ENCODE peak calls at places on chromosomes 4 and X, in seven cellular contexts. One of them, this sample, is unnamed.

GRCh38 chrX:153684447-153685178 is 3.1 kb upstream of the SLC6A8 start:
- DNase-seq in K562: no peak
- DNase-seq in cardiac muscle cell: no peak
- DNase-seq in mammary epithelial cell: no peak
- DNase-seq in transverse colon: no peak
- DNase-seq in fibroblast of pulmonary artery: no peak
- DNase-seq in kidney: peak
- DNase-seq in this sample: no peak

GRCh38 chr4:8044244-8044643 is 104.6 kb upstream of the AFAP1 start:
- DNase-seq in K562: no peak
- DNase-seq in cardiac muscle cell: no peak
- DNase-seq in mammary epithelial cell: no peak
- DNase-seq in transverse colon: no peak
- DNase-seq in fibroblast of pulmonary artery: no peak
- DNase-seq in kidney: no peak
- DNase-seq in this sample: no peak

GRCh38 chrX:118348186-118348810 is 2.4 kb downstream of the WDR44 start:
- DNase-seq in K562: no peak
- DNase-seq in cardiac muscle cell: no peak
- DNase-seq in mammary epithelial cell: no peak
- DNase-seq in transverse colon: no peak
- DNase-seq in fibroblast of pulmonary artery: no peak
- DNase-seq in kidney: no peak
- DNase-seq in this sample: no peak

GRCh38 chrX:37860731-37861130 is 13.4 kb upstream of the DYNLT3 start:
- DNase-seq in K562: no peak
- DNase-seq in cardiac muscle cell: peak
- DNase-seq in mammary epithelial cell: no peak
- DNase-seq in transverse colon: no peak
- DNase-seq in fibroblast of pulmonary artery: no peak
- DNase-seq in kidney: no peak
- DNase-seq in this sample: no peak

GRCh38 chrX:40996886-40997530 is 88.2 kb upstream of the USP9X start:
- DNase-seq in K562: peak
- DNase-seq in cardiac muscle cell: peak
- DNase-seq in mammary epithelial cell: peak
- DNase-seq in transverse colon: no peak
- DNase-seq in fibroblast of pulmonary artery: peak
- DNase-seq in kidney: no peak
- DNase-seq in this sample: peak

GRCh38 chr4:147312376-147313046 is 168.4 kb upstream of the EDNRA start:
- DNase-seq in K562: no peak
- DNase-seq in cardiac muscle cell: peak
- DNase-seq in mammary epithelial cell: no peak
- DNase-seq in transverse colon: no peak
- DNase-seq in fibroblast of pulmonary artery: peak
- DNase-seq in kidney: no peak
- DNase-seq in this sample: peak

GRCh38 chr4:168666531-168666930 is 169.7 kb downstream of the PALLD start:
- DNase-seq in K562: no peak
- DNase-seq in cardiac muscle cell: peak
- DNase-seq in mammary epithelial cell: peak
- DNase-seq in transverse colon: no peak
- DNase-seq in fibroblast of pulmonary artery: peak
- DNase-seq in kidney: no peak
- DNase-seq in this sample: peak

GRCh38 chr4:120921456-120922389 is 803 bp downstream of the PRDM5 start:
- DNase-seq in K562: no peak
- DNase-seq in cardiac muscle cell: peak
- DNase-seq in mammary epithelial cell: peak
- DNase-seq in transverse colon: peak
- DNase-seq in fibroblast of pulmonary artery: peak
- DNase-seq in kidney: peak
- DNase-seq in this sample: peak

GRCh38 chrX:5991393-5991792 is 237.3 kb downstream of the NLGN4X start:
- DNase-seq in K562: no peak
- DNase-seq in cardiac muscle cell: no peak
- DNase-seq in mammary epithelial cell: no peak
- DNase-seq in transverse colon: no peak
- DNase-seq in fibroblast of pulmonary artery: no peak
- DNase-seq in kidney: no peak
- DNase-seq in this sample: no peak

GRCh38 chr4:84529169-84529751 is 30.2 kb upstream of the NKX6-1 start:
- DNase-seq in K562: peak
- DNase-seq in cardiac muscle cell: peak
- DNase-seq in mammary epithelial cell: no peak
- DNase-seq in transverse colon: no peak
- DNase-seq in fibroblast of pulmonary artery: peak
- DNase-seq in kidney: no peak
- DNase-seq in this sample: peak

GRCh38 chr4:37825943-37826281 is 574 bp upstream of the PGM2 start:
- DNase-seq in K562: no peak
- DNase-seq in cardiac muscle cell: no peak
- DNase-seq in mammary epithelial cell: peak
- DNase-seq in transverse colon: peak
- DNase-seq in fibroblast of pulmonary artery: no peak
- DNase-seq in kidney: no peak
- DNase-seq in this sample: no peak

GRCh38 chrX:110180176-110180927 is 137.5 kb downstream of the AMMECR1 start:
- DNase-seq in K562: no peak
- DNase-seq in cardiac muscle cell: peak
- DNase-seq in mammary epithelial cell: peak
- DNase-seq in transverse colon: no peak
- DNase-seq in fibroblast of pulmonary artery: peak
- DNase-seq in kidney: no peak
- DNase-seq in this sample: peak

GRCh38 chr4:148021706-148022105 is 289.8 kb downstream of the ARHGAP10 start:
- DNase-seq in K562: no peak
- DNase-seq in cardiac muscle cell: no peak
- DNase-seq in mammary epithelial cell: no peak
- DNase-seq in transverse colon: no peak
- DNase-seq in fibroblast of pulmonary artery: no peak
- DNase-seq in kidney: no peak
- DNase-seq in this sample: peak

GRCh38 chr4:82733636-82734035 is 65.0 kb downstream of the SCD5 start:
- DNase-seq in K562: no peak
- DNase-seq in cardiac muscle cell: peak
- DNase-seq in mammary epithelial cell: peak
- DNase-seq in transverse colon: no peak
- DNase-seq in fibroblast of pulmonary artery: peak
- DNase-seq in kidney: no peak
- DNase-seq in this sample: peak

GRCh38 chrX:119990409-119990994 is 47.0 kb upstream of the NKAP start:
- DNase-seq in K562: no peak
- DNase-seq in cardiac muscle cell: no peak
- DNase-seq in mammary epithelial cell: no peak
- DNase-seq in transverse colon: no peak
- DNase-seq in fibroblast of pulmonary artery: no peak
- DNase-seq in kidney: no peak
- DNase-seq in this sample: no peak

GRCh38 chrX:98371994-98372393 is 1488.3 kb downstream of the RPA4 start:
- DNase-seq in K562: no peak
- DNase-seq in cardiac muscle cell: no peak
- DNase-seq in mammary epithelial cell: no peak
- DNase-seq in transverse colon: no peak
- DNase-seq in fibroblast of pulmonary artery: no peak
- DNase-seq in kidney: no peak
- DNase-seq in this sample: no peak

GRCh38 chr4:76194325-76194724 is 19.3 kb downstream of the SCARB2 start:
- DNase-seq in K562: no peak
- DNase-seq in cardiac muscle cell: peak
- DNase-seq in mammary epithelial cell: peak
- DNase-seq in transverse colon: no peak
- DNase-seq in fibroblast of pulmonary artery: peak
- DNase-seq in kidney: no peak
- DNase-seq in this sample: peak

GRCh38 chrX:136627381-136627780 is 20.6 kb upstream of the CD40LG start:
- DNase-seq in K562: no peak
- DNase-seq in cardiac muscle cell: no peak
- DNase-seq in mammary epithelial cell: no peak
- DNase-seq in transverse colon: no peak
- DNase-seq in fibroblast of pulmonary artery: no peak
- DNase-seq in kidney: no peak
- DNase-seq in this sample: no peak

GRCh38 chr4:142701017-142701416 is 145.1 kb downstream of the INPP4B start:
- DNase-seq in K562: no peak
- DNase-seq in cardiac muscle cell: no peak
- DNase-seq in mammary epithelial cell: no peak
- DNase-seq in transverse colon: no peak
- DNase-seq in fibroblast of pulmonary artery: no peak
- DNase-seq in kidney: no peak
- DNase-seq in this sample: no peak
- H3K4me3 ChIP-seq in K562: no peak
- H3K4me3 ChIP-seq in cardiac muscle cell: no peak
- H3K4me3 ChIP-seq in mammary epithelial cell: no peak
- H3K4me3 ChIP-seq in transverse colon: no peak
- H3K4me3 ChIP-seq in fibroblast of pulmonary artery: no peak
- H3K4me3 ChIP-seq in kidney: no peak
- H3K4me3 ChIP-seq in this sample: no peak

DNA sequence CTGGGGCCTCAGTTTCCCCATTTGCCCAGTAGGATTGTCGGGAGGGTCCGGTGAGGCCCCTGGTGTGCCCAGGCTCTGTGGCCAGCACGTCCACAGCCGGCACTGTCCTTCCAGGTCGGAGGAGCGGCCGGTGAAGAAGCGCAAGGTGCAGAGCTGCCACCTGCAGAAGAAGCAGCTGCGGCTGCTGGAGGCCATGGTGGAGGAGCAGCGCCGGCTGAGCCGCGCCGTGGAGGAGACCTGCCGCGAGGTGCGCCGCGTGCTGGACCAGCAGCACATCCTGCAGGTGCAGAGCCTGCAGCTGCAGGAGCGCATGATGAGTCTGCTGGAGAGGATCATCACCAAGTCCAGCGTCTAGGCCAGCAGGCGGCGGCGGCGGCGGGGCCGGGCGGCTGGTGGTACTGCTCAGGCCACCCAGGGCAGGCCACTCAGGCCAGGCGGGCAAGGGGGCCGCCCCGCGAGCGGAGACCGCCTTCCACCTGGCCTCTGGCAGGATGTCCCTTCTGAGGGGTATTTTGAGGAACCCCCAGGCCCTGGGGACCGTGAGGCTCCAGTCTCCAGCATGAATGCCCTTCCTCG is 6.7 kb downstream of the MSANTD1 start:
- DNase-seq in K562: no peak
- DNase-seq in cardiac muscle cell: no peak
- DNase-seq in mammary epithelial cell: no peak
- DNase-seq in transverse colon: peak
- DNase-seq in fibroblast of pulmonary artery: no peak
- DNase-seq in kidney: peak
- DNase-seq in this sample: no peak
- TF ChIP-seq CTCF in K562: no peak
- TF ChIP-seq CTCF in cardiac muscle cell: no peak
- TF ChIP-seq CTCF in mammary epithelial cell: no peak
- TF ChIP-seq CTCF in transverse colon: no peak
- TF ChIP-seq CTCF in fibroblast of pulmonary artery: no peak
- TF ChIP-seq CTCF in kidney: no peak
- TF ChIP-seq CTCF in this sample: no peak

DNA sequence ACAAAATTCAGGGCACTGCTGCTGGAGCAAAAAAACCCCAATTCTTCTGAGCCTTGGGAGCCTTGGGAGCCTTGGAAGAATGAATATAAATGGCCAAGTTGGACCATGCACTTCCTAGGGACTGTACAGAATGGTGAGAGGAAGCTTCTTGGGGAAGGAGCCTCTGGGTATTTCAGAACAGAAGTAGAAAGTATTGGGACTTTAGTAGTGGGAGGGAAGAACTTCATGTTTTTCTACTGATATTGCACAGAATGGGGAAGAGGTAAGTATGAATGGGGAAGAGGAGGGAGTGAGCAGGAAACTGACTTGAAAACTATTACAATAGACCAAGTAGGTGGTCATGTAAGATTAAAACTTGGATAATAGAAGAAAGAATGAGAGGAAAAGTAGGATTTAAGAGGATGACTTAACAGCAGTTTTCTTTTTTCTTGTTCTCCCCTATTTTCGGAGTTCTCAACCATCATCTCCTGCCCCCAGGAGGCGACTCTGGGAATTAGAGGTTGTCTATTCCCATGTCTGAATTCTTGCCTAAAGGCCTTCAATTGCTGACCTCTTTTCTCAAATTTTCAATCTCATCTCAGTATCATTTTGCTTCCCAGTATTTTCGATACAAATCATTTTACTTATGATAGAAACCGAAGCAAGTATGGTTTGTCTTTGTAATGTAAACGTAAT is 44.5 kb upstream of the TAPT1 start:
- DNase-seq in K562: peak
- DNase-seq in cardiac muscle cell: no peak
- DNase-seq in mammary epithelial cell: no peak
- DNase-seq in transverse colon: no peak
- DNase-seq in fibroblast of pulmonary artery: no peak
- DNase-seq in kidney: no peak
- DNase-seq in this sample: no peak
- H3K4me3 ChIP-seq in K562: no peak
- H3K4me3 ChIP-seq in cardiac muscle cell: no peak
- H3K4me3 ChIP-seq in mammary epithelial cell: no peak
- H3K4me3 ChIP-seq in transverse colon: no peak
- H3K4me3 ChIP-seq in fibroblast of pulmonary artery: no peak
- H3K4me3 ChIP-seq in kidney: no peak
- H3K4me3 ChIP-seq in this sample: no peak

GRCh38 chr4:122234686-122235085 is 82.6 kb downstream of the BLTP1 start:
- DNase-seq in K562: no peak
- DNase-seq in cardiac muscle cell: no peak
- DNase-seq in mammary epithelial cell: no peak
- DNase-seq in transverse colon: no peak
- DNase-seq in fibroblast of pulmonary artery: no peak
- DNase-seq in kidney: no peak
- DNase-seq in this sample: no peak
- TF ChIP-seq CTCF in K562: no peak
- TF ChIP-seq CTCF in cardiac muscle cell: no peak
- TF ChIP-seq CTCF in mammary epithelial cell: no peak
- TF ChIP-seq CTCF in transverse colon: no peak
- TF ChIP-seq CTCF in fibroblast of pulmonary artery: no peak
- TF ChIP-seq CTCF in kidney: no peak
- TF ChIP-seq CTCF in this sample: no peak

GRCh38 chr4:10104211-10104990 is 12.2 kb downstream of the WDR1 start:
- DNase-seq in K562: no peak
- DNase-seq in cardiac muscle cell: peak
- DNase-seq in mammary epithelial cell: no peak
- DNase-seq in transverse colon: no peak
- DNase-seq in fibroblast of pulmonary artery: no peak
- DNase-seq in kidney: peak
- DNase-seq in this sample: peak
- H3K4me3 ChIP-seq in K562: no peak
- H3K4me3 ChIP-seq in cardiac muscle cell: no peak
- H3K4me3 ChIP-seq in mammary epithelial cell: no peak
- H3K4me3 ChIP-seq in transverse colon: no peak
- H3K4me3 ChIP-seq in fibroblast of pulmonary artery: no peak
- H3K4me3 ChIP-seq in kidney: no peak
- H3K4me3 ChIP-seq in this sample: no peak

This sample was measured in fibroblast of the aortic adventitia.